ENCODE peak calls at places on chromosomes 12 and 14, in six cellular contexts. One of them, this sample, is unnamed.

GRCh38 chr12:123761841-123762714 is at the start of gene DNAH10:
- DNase-seq in tibial nerve: no peak
- DNase-seq in lung: peak; percentile 34
- DNase-seq in kidney epithelial cell: no peak
- DNase-seq in tibial artery: no peak
- DNase-seq in SK-N-SH: no peak
- DNase-seq in this sample: no peak

GRCh38 chr12:54975272-54975671 is 9.3 kb downstream of the TESPA1 start:
- DNase-seq in lung: no peak
- DNase-seq in SK-N-SH: no peak
- DNase-seq in kidney epithelial cell: no peak
- DNase-seq in tibial nerve: no peak
- DNase-seq in tibial artery: no peak
- DNase-seq in this sample: no peak

GRCh38 chr14:59362533-59362932 is 102.6 kb downstream of the GPR135 start:
- DNase-seq in tibial nerve: no peak
- DNase-seq in kidney epithelial cell: no peak
- DNase-seq in lung: no peak
- DNase-seq in tibial artery: no peak
- DNase-seq in SK-N-SH: no peak
- DNase-seq in this sample: no peak

GRCh38 chr12:120669055-120669828 is 17.7 kb upstream of the MLEC start:
- DNase-seq in tibial artery: peak; percentile 80
- DNase-seq in SK-N-SH: peak; percentile 83
- DNase-seq in lung: no peak
- DNase-seq in kidney epithelial cell: no peak
- DNase-seq in tibial nerve: no peak
- DNase-seq in this sample: peak; percentile 73

GRCh38 chr12:8948711-8949524 is 527 bp downstream of the M6PR start:
- DNase-seq in tibial artery: no peak
- DNase-seq in tibial nerve: no peak
- DNase-seq in lung: no peak
- DNase-seq in SK-N-SH: peak; percentile 23
- DNase-seq in kidney epithelial cell: no peak
- DNase-seq in this sample: peak; percentile 38

GRCh38 chr12:127238061-127238460 is 1028.9 kb upstream of the TMEM132C start:
- DNase-seq in tibial nerve: no peak
- DNase-seq in kidney epithelial cell: no peak
- DNase-seq in SK-N-SH: no peak
- DNase-seq in tibial artery: no peak
- DNase-seq in lung: no peak
- DNase-seq in this sample: no peak

GRCh38 chr12:34399631-34400422 is 377.5 kb downstream of the ALG10 start:
- DNase-seq in SK-N-SH: peak; percentile 2
- DNase-seq in lung: peak; percentile 16
- DNase-seq in tibial nerve: peak; percentile 1
- DNase-seq in tibial artery: peak; percentile 34
- DNase-seq in kidney epithelial cell: no peak
- DNase-seq in this sample: no peak

GRCh38 chr14:91286530-91286937 is 42.0 kb upstream of the GPR68 start:
- DNase-seq in tibial artery: peak; percentile 80
- DNase-seq in tibial nerve: peak; percentile 69
- DNase-seq in lung: peak; percentile 80
- DNase-seq in kidney epithelial cell: no peak
- DNase-seq in SK-N-SH: peak; percentile 83
- DNase-seq in this sample: peak; percentile 50

GRCh38 chr14:103057028-103057371 is 349 bp downstream of the CDC42BPB start:
- DNase-seq in SK-N-SH: peak; percentile 43
- DNase-seq in lung: no peak
- DNase-seq in kidney epithelial cell: no peak
- DNase-seq in tibial artery: peak; percentile 69
- DNase-seq in tibial nerve: no peak
- DNase-seq in this sample: peak; percentile 42

GRCh38 chr14:95519699-95520098 is 3.2 kb upstream of the SYNE3 start:
- DNase-seq in tibial nerve: peak; percentile 72
- DNase-seq in lung: peak; percentile 73
- DNase-seq in SK-N-SH: peak; percentile 79
- DNase-seq in tibial artery: peak; percentile 93
- DNase-seq in kidney epithelial cell: no peak
- DNase-seq in this sample: no peak

GRCh38 chr12:62914443-62914909 is 20.5 kb downstream of the PPM1H start:
- DNase-seq in tibial nerve: no peak
- DNase-seq in tibial artery: no peak
- DNase-seq in SK-N-SH: no peak
- DNase-seq in kidney epithelial cell: no peak
- DNase-seq in lung: no peak
- DNase-seq in this sample: no peak

GRCh38 chr12:131100031-131100674 is 146.4 kb downstream of the ADGRD1 start:
- DNase-seq in SK-N-SH: no peak
- DNase-seq in lung: no peak
- DNase-seq in kidney epithelial cell: no peak
- DNase-seq in tibial nerve: no peak
- DNase-seq in tibial artery: no peak
- DNase-seq in this sample: no peak

GRCh38 chr12:110354172-110354780 is 49.2 kb downstream of the ANAPC7 start:
- DNase-seq in lung: no peak
- DNase-seq in tibial artery: no peak
- DNase-seq in SK-N-SH: no peak
- DNase-seq in kidney epithelial cell: no peak
- DNase-seq in tibial nerve: no peak
- DNase-seq in this sample: no peak

GRCh38 chr12:118126119-118126757 is 9.7 kb upstream of the PEBP1 start:
- DNase-seq in tibial nerve: no peak
- DNase-seq in kidney epithelial cell: no peak
- DNase-seq in tibial artery: no peak
- DNase-seq in SK-N-SH: no peak
- DNase-seq in lung: peak; percentile 75
- DNase-seq in this sample: no peak

GRCh38 chr12:126569706-126570105 is 1504.5 kb downstream of the AACS start:
- DNase-seq in lung: no peak
- DNase-seq in SK-N-SH: no peak
- DNase-seq in kidney epithelial cell: no peak
- DNase-seq in tibial artery: no peak
- DNase-seq in tibial nerve: no peak
- DNase-seq in this sample: no peak

GRCh38 chr14:63578300-63578699 is 35.1 kb upstream of the PPP2R5E start:
- DNase-seq in lung: no peak
- DNase-seq in tibial nerve: no peak
- DNase-seq in tibial artery: no peak
- DNase-seq in SK-N-SH: no peak
- DNase-seq in kidney epithelial cell: no peak
- DNase-seq in this sample: no peak

GRCh38 chr14:89792489-89793366 is 161.8 kb downstream of the EFCAB11 start:
- DNase-seq in tibial nerve: no peak
- DNase-seq in SK-N-SH: no peak
- DNase-seq in kidney epithelial cell: no peak
- DNase-seq in tibial artery: no peak
- DNase-seq in lung: no peak
- DNase-seq in this sample: peak; percentile 19

GRCh38 chr14:33254876-33255275 is 316.2 kb downstream of the NPAS3 start:
- DNase-seq in lung: no peak
- DNase-seq in tibial nerve: no peak
- DNase-seq in SK-N-SH: no peak
- DNase-seq in tibial artery: no peak
- DNase-seq in kidney epithelial cell: no peak
- DNase-seq in this sample: peak; percentile 28

GRCh38 chr14:68283378-68284123 is 464.0 kb downstream of the RAD51B start:
- DNase-seq in SK-N-SH: no peak
- DNase-seq in tibial artery: no peak
- DNase-seq in lung: no peak
- DNase-seq in kidney epithelial cell: no peak
- DNase-seq in tibial nerve: no peak
- DNase-seq in this sample: no peak

GRCh38 chr12:56836317-56836716 is 73.2 kb downstream of the HSD17B6 start:
- DNase-seq in SK-N-SH: no peak
- DNase-seq in tibial artery: no peak
- DNase-seq in tibial nerve: no peak
- DNase-seq in kidney epithelial cell: no peak
- DNase-seq in lung: peak; percentile 78
- DNase-seq in this sample: peak; percentile 27

GRCh38 chr12:62482769-62483168 is 16.1 kb downstream of the MON2 start:
- DNase-seq in kidney epithelial cell: no peak
- DNase-seq in tibial nerve: no peak
- DNase-seq in tibial artery: no peak
- DNase-seq in SK-N-SH: no peak
- DNase-seq in lung: no peak
- DNase-seq in this sample: no peak

GRCh38 chr12:10968765-10969456 is 17.8 kb downstream of the TAS2R50 start:
- DNase-seq in tibial nerve: peak; percentile 23
- DNase-seq in SK-N-SH: no peak
- DNase-seq in tibial artery: peak; percentile 74
- DNase-seq in lung: peak; percentile 50
- DNase-seq in kidney epithelial cell: no peak
- DNase-seq in this sample: no peak

DNA sequence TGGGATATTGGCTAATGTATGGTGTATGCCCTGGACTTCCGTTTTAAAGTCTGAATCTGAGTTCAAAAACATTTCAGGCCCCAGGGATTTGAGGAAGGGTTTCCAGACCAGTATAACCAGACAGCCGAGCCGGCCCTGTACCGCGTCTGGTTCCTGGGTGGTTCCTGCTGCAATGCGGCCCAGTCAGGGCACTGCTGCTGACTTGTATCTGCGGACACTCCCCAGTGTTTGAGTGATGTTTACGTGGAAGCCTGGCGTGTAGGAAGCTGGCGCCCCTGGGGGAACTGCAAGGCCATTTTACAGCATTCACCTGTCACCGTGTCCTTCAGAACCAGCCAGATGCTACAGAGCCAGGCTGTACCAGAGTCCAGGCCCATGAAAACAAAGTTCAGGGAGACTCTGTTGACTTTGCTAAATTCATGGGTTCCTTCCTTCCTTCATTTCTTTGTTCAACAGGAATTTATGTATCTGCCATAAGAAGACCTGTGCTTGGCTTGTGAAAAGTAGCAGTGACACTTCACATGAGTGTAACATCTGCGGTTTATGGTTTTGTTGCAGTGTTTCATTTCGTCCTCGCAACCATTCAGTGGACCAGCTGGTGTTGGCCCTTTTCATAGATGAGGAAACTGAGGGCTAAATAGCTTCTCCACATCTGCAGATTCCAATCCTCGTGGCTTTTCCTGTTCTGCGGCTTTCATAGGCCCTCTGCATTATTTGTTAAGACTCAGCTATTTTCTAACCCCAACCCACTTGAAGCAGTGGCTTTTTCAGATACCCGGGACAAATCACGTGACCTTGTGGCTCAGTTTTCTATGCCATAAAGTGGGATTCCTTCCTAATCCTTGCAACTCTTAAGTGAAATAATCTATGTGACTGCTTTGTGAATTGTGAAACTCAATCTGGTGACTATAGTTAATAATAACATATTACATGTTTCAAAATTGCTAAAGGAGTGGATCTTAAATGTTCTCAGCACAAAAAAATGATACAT is 16.9 kb downstream of the EML1 start:
- DNase-seq in tibial artery: peak; percentile 71
- DNase-seq in SK-N-SH: peak; percentile 64
- DNase-seq in tibial nerve: peak; percentile 35
- DNase-seq in lung: no peak
- DNase-seq in kidney epithelial cell: no peak
- DNase-seq in this sample: no peak
- H3K27me3 ChIP-seq in tibial artery: no peaks in the 10 kb centered on the region
- H3K27me3 ChIP-seq in SK-N-SH: no peaks in the 10 kb centered on the region
- H3K27me3 ChIP-seq in tibial nerve: no peaks in the 10 kb centered on the region
- H3K27me3 ChIP-seq in lung: no peaks in the 10 kb centered on the region
- H3K27me3 ChIP-seq in kidney epithelial cell: peaks cover 12% of the 10 kb centered on the region
- H3K27me3 ChIP-seq in this sample: no peaks in the 10 kb centered on the region

GRCh38 chr14:61555056-61555838 is 140.1 kb upstream of the HIF1A start:
- DNase-seq in kidney epithelial cell: no peak
- DNase-seq in tibial nerve: no peak
- DNase-seq in SK-N-SH: no peak
- DNase-seq in tibial artery: no peak
- DNase-seq in lung: no peak
- DNase-seq in this sample: no peak

GRCh38 chr14:61556455-61556854 is 138.9 kb upstream of the HIF1A start:
- DNase-seq in lung: no peak
- DNase-seq in tibial nerve: no peak
- DNase-seq in kidney epithelial cell: no peak
- DNase-seq in SK-N-SH: no peak
- DNase-seq in tibial artery: no peak
- DNase-seq in this sample: no peak

GRCh38 chr14:61552196-61552595 is 143.1 kb upstream of the HIF1A start:
- DNase-seq in SK-N-SH: no peak
- DNase-seq in tibial artery: no peak
- DNase-seq in lung: no peak
- DNase-seq in tibial nerve: no peak
- DNase-seq in kidney epithelial cell: no peak
- DNase-seq in this sample: no peak

GRCh38 chr14:61551419-61551818 is 143.9 kb upstream of the HIF1A start:
- DNase-seq in SK-N-SH: no peak
- DNase-seq in kidney epithelial cell: no peak
- DNase-seq in lung: no peak
- DNase-seq in tibial nerve: no peak
- DNase-seq in tibial artery: no peak
- DNase-seq in this sample: no peak

GRCh38 chr14:61553730-61554641 is 141.3 kb upstream of the HIF1A start:
- DNase-seq in lung: no peak
- DNase-seq in tibial artery: no peak
- DNase-seq in SK-N-SH: no peak
- DNase-seq in kidney epithelial cell: peak; percentile 91
- DNase-seq in tibial nerve: no peak
- DNase-seq in this sample: peak; percentile 32
- H3K27me3 ChIP-seq in lung: no peaks in the 10 kb centered on the region
- H3K27me3 ChIP-seq in tibial artery: no peaks in the 10 kb centered on the region
- H3K27me3 ChIP-seq in SK-N-SH: no peaks in the 10 kb centered on the region
- H3K27me3 ChIP-seq in kidney epithelial cell: no peaks in the 10 kb centered on the region
- H3K27me3 ChIP-seq in tibial nerve: no peaks in the 10 kb centered on the region
- H3K27me3 ChIP-seq in this sample: no peaks in the 10 kb centered on the region

DNA sequence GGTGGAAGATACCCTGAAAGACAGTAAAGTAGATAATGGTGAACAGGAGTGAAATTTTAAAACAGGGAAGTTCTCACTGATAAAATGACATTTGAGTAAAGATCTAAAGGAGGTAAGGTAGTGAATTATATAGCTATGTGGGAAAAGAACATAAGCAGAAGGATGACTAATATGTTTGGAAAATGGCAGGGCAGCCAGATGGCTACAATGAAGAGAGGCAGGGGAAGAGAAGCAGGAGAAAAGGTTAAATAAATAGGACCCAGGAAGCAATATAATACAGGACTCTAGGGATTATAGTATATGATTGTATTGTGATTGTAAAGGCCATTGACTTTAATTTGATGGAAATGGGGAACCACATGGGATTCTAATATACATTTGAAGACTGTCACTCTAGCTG is 33.0 kb downstream of the SCFD1 start:
- DNase-seq in SK-N-SH: no peak
- DNase-seq in tibial artery: no peak
- DNase-seq in lung: no peak
- DNase-seq in tibial nerve: no peak
- DNase-seq in kidney epithelial cell: no peak
- DNase-seq in this sample: no peak
- H3K27me3 ChIP-seq in SK-N-SH: no peaks in the 10 kb centered on the region
- H3K27me3 ChIP-seq in tibial artery: no peaks in the 10 kb centered on the region
- H3K27me3 ChIP-seq in lung: no peaks in the 10 kb centered on the region
- H3K27me3 ChIP-seq in tibial nerve: no peaks in the 10 kb centered on the region
- H3K27me3 ChIP-seq in kidney epithelial cell: no peaks in the 10 kb centered on the region
- H3K27me3 ChIP-seq in this sample: no peaks in the 10 kb centered on the region

GRCh38 chr12:4857472-4858291 is 52.0 kb upstream of the KCNA1 start:
- DNase-seq in tibial artery: peak; percentile 79
- DNase-seq in SK-N-SH: peak; percentile 70
- DNase-seq in lung: peak; percentile 75
- DNase-seq in kidney epithelial cell: no peak
- DNase-seq in tibial nerve: peak; percentile 52
- DNase-seq in this sample: peak; percentile 52
- H3K27me3 ChIP-seq in tibial artery: no peaks in the 10 kb centered on the region
- H3K27me3 ChIP-seq in SK-N-SH: peaks cover 82% of the 10 kb centered on the region
- H3K27me3 ChIP-seq in lung: no peaks in the 10 kb centered on the region
- H3K27me3 ChIP-seq in kidney epithelial cell: peaks cover 27% of the 10 kb centered on the region
- H3K27me3 ChIP-seq in tibial nerve: peaks cover 5% of the 10 kb centered on the region
- H3K27me3 ChIP-seq in this sample: peaks cover 24% of the 10 kb centered on the region